ENCODE peak calls at places on chromosomes 3 and 15, in four cellular contexts. A is HepG2, Q is SK-N-SH, Y is GM12878. W is an unnamed sample.

GRCh38 chr3:172536505-172536904 is 13.3 kb upstream of the TNFSF10 start:
- DNase-seq in Q (no peak), A (no peak), Y (no peak), W (no peak)

GRCh38 chr3:192410684-192410960 is 316.7 kb downstream of the FGF12 start:
- DNase-seq in Y (no peak), A (no peak), Q (no peak), W (no peak)

GRCh38 chr3:66490984-66491383 is 9.8 kb downstream of the LRIG1 start:
- DNase-seq in Q (no peak), Y (no peak), A (no peak), W (no peak)

GRCh38 chr3:17811633-17812032 is 69.2 kb upstream of the TBC1D5 start:
- DNase-seq in A (no peak), Y (no peak), Q (no peak), W (no peak)

GRCh38 chr3:142818651-142819050 is 70.2 kb downstream of the PCOLCE2 start:
- DNase-seq in A (no peak), Y (no peak), Q (no peak), W (no peak)

GRCh38 chr3:174495231-174495755 is 363.8 kb upstream of the NAALADL2 start:
- DNase-seq in Q (no peak), A (no peak), Y (no peak), W (no peak)

GRCh38 chr3:110664148-110664547 is 407.5 kb upstream of the NECTIN3 start:
- DNase-seq in A (no peak), Y (no peak), Q (no peak), W (no peak)

GRCh38 chr3:182682263-182683229 is 110.8 kb upstream of the ATP11B start:
- DNase-seq in Q (peak; percentile 86), Y (peak; percentile 5), A (peak; percentile 12), W (peak; percentile 22)

GRCh38 chr3:48130321-48130881 is 57.8 kb downstream of the CDC25A start:
- DNase-seq in Y (no peak), A (no peak), Q (no peak), W (no peak)

GRCh38 chr3:101865751-101866509 is 16.6 kb downstream of the NFKBIZ start:
- DNase-seq in Q (peak; percentile 27), Y (no peak), A (no peak), W (peak; percentile 35)

GRCh38 chr15:91710072-91710471 is 143.4 kb upstream of the SLCO3A1 start:
- DNase-seq in A (no peak), Q (no peak), Y (no peak), W (no peak)
- TF ChIP-seq MAX in A (no peak), Q (no peak), Y (no peak), W (no peak)

GRCh38 chr15:99511865-99512632 is 53.7 kb upstream of the MEF2A start:
- DNase-seq in Y (peak; percentile 99), A (no peak), Q (no peak), W (no peak)
- TF ChIP-seq PBX3 in Y (peak; percentile 52), A (no peak), Q (no peak), W (no peak)

GRCh38 chr3:8488877-8489865 is 12.5 kb upstream of the LMCD1 start:
- DNase-seq in A (peak; percentile 93), Y (no peak), Q (no peak), W (no peak)
- TF ChIP-seq MAX in A (no peak), Y (no peak), Q (no peak), W (no peak)

GRCh38 chr3:124260206-124260915 is 268.4 kb upstream of the ROPN1 start:
- DNase-seq in Y (no peak), A (no peak), Q (no peak), W (peak; percentile 19)
- TF ChIP-seq PBX3 in Y (no peak), A (no peak), Q (peak; percentile 8), W (no peak)

DNA sequence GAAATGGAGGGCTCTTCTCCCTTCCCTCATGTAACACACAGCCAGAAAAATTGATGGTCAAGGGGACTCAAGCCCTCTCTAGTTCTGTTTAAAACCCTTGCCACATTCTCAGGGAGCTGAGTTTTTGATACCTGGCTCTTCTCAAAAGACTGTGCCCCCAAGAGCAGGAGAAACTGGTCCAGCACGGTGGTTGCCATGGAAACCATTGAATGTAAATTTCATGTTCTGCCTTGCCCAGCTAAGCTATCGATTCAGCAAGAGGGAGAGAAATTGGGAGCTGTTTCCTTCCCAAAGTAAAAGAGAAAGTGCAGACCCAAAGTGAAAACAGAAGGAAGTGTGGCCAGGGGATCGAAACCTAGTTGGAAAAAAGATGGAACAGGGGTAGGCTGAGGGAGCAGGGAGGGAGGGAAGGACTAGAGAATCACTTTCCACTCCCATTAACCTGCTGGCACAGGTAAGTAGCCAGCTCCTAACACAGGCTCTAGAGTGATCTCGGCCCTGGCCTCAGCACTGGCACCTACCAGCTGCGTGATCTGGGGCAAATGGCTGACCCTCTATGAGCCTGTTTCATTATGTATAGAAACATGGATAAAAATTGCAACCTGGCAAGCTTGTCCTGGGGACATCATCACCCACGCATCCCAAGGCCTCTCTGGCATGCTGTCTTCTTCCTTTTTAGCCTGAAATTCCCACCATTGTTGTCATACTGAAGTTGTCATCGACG is 140.9 kb downstream of the TPRA1 start:
- DNase-seq in A (no peak), Y (no peak), Q (no peak), W (no peak)
- TF ChIP-seq MAX in A (no peak), Y (no peak), Q (no peak), W (no peak)